ENCODE peak calls at places on chromosomes 4 and X, in five cellular contexts. Y, C, S, A and G are unnamed samples.

GRCh38 chr4:33722800-33723511 is 2521.4 kb downstream of the ARAP2 start:
- DNase-seq in Y (no peak), A (no peak), C (peak; percentile 64), S (no peak), G (peak; percentile 62)

GRCh38 chr4:174056959-174057358 is 226.5 kb downstream of the FBXO8 start:
- DNase-seq in A (peak; percentile 1), Y (no peak), C (no peak), S (no peak), G (no peak)

GRCh38 chr4:3821580-3822229 is 55.5 kb downstream of the ADRA2C start:
- DNase-seq in A (no peak), Y (no peak), C (peak; percentile 16), S (no peak), G (no peak)

GRCh38 chr4:100823066-100823992 is 305.5 kb upstream of the EMCN start:
- DNase-seq in S (no peak), C (peak; percentile 7), A (no peak), Y (no peak), G (peak; percentile 76)

GRCh38 chr4:119676101-119676500 is 47.5 kb upstream of the PDE5A start:
- DNase-seq in Y (no peak), S (no peak), C (no peak), A (no peak), G (no peak)

GRCh38 chrX:72492499-72492898 is 80.1 kb downstream of the HDAC8 start:
- DNase-seq in S (no peak), C (no peak), Y (no peak), A (peak; percentile 15), G (no peak)

GRCh38 chrX:154717824-154718223 is 33.1 kb downstream of the GAB3 start:
- DNase-seq in C (no peak), S (no peak), Y (no peak), A (peak; percentile 52), G (peak; percentile 84)

GRCh38 chr4:81164623-81165416 is 50.2 kb downstream of the PRKG2 start:
- DNase-seq in C (peak; percentile 88), Y (no peak), A (no peak), S (peak; percentile 42), G (peak; percentile 39)

GRCh38 chrX:23127586-23127985 is 127.8 kb downstream of the DDX53 start:
- DNase-seq in S (no peak), C (no peak), Y (no peak), A (no peak), G (no peak)

GRCh38 chr4:55866973-55867574 is 13.6 kb downstream of the EXOC1 start:
- DNase-seq in Y (peak; percentile 78), A (peak; percentile 74), S (peak; percentile 73), C (peak; percentile 80), G (peak; percentile 73)

GRCh38 chrX:63186137-63186536 is 165.0 kb downstream of the SPIN4 start:
- DNase-seq in Y (no peak), C (no peak), A (no peak), S (no peak), G (no peak)

GRCh38 chr4:47334597-47335185 is 128.8 kb downstream of the COMMD8 start:
- DNase-seq in A (no peak), C (peak; percentile 1), S (peak; percentile 3), Y (no peak), G (peak; percentile 11)

GRCh38 chr4:103994059-103994458 is 274.3 kb upstream of the TACR3 start:
- DNase-seq in C (no peak), Y (no peak), S (no peak), A (no peak), G (peak; percentile 1)

GRCh38 chrX:51494409-51494808 is 2.0 kb downstream of the NUDT11 start:
- DNase-seq in C (peak; percentile 8), A (peak; percentile 25), S (no peak), Y (peak; percentile 7), G (peak; percentile 19)
- H2AFZ ChIP-seq in C (no peak overlapping the region), A (no peak overlapping the region), S (no peak overlapping the region), Y (no peak overlapping the region), G (no peak overlapping the region)

DNA sequence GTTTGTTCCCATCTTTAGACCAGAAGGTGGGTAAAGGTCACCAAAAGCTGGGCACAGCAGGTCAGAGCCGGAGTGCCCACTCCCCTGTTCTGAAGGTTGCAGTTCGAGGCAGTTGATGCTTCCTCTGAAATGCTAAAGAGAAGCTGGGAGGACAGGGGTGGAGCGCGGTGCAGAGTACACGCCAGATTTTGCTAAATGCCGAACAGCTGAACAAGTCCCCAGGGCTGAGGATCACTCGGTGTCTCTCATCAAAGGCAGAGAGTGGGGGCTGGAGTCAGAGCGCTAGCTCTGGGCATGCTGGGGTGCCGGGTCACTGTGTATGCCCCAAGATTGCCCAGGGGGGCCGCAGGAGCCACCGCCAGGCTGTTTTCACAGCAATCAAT is 197.0 kb downstream of the BCOR start:
- DNase-seq in S (no peak), Y (no peak), A (no peak), C (peak; percentile 30), G (no peak)
- H2AFZ ChIP-seq in S (no peak overlapping the region), Y (no peak overlapping the region), A (no peak overlapping the region), C (peak overlapping the region; percentile 29), G (no peak overlapping the region)

GRCh38 chr4:158133551-158133950 is 39.3 kb downstream of the GASK1B start:
- DNase-seq in A (peak; percentile 20), S (no peak), C (no peak), Y (no peak), G (no peak)

GRCh38 chr4:158134257-158134656 is 38.6 kb downstream of the GASK1B start:
- DNase-seq in S (no peak), C (no peak), Y (no peak), A (no peak), G (no peak)

GRCh38 chr4:158139086-158139485 is 33.7 kb downstream of the GASK1B start:
- DNase-seq in Y (no peak), A (no peak), S (peak; percentile 20), C (no peak), G (no peak)
- H2AFZ ChIP-seq in Y (no peak overlapping the region), A (no peak overlapping the region), S (no peak overlapping the region), C (no peak overlapping the region), G (no peak overlapping the region)

GRCh38 chr4:185993328-185993973 is 75.5 kb upstream of the TLR3 start:
- DNase-seq in A (no peak), Y (peak; percentile 47), C (no peak), S (no peak), G (no peak)

GRCh38 chr4:185992585-185992984 is 76.4 kb upstream of the TLR3 start:
- DNase-seq in C (no peak), Y (no peak), S (no peak), A (no peak), G (no peak)

GRCh38 chr4:185991750-185992149 is 77.2 kb upstream of the TLR3 start:
- DNase-seq in S (no peak), Y (no peak), A (no peak), C (no peak), G (no peak)

DNA sequence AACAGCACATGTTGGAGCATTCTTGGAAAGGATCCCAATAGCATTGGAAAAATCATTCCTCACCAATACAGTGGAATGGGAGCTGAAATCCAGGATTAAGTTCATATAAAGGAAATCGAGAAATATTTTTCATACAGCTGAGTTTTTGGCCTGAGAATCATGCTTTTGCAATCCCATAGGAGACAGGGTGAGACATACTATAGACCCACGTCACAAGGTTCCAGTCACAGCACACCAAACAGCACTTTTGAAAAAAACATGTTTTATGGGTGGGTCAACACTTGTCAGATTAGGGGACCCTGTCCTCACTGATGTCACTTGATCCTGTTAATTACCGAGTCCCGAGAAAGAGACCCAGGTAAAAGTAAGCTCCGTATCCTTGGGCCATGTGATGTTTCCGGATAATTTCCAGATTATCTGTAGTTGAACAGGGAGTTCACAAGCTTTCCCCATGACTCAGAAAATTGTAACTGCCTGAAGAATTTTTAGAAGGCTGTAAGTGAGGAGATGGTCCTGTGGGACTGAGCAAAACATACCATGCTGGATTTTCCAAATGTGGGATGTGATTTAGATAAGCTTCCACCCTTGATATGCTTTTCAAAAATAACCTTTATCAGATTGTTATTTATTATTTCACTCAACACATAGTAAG is 80.9 kb upstream of the TLR3 start:
- DNase-seq in C (peak; percentile 9), A (no peak), Y (no peak), S (no peak), G (peak; percentile 25)
- H2AFZ ChIP-seq in C (no peak overlapping the region), A (no peak overlapping the region), Y (no peak overlapping the region), S (no peak overlapping the region), G (no peak overlapping the region)

GRCh38 chrX:138504254-138504653 is 207.3 kb downstream of the FGF13 start:
- DNase-seq in Y (no peak), C (no peak), S (no peak), A (no peak), G (no peak)
- H2AFZ ChIP-seq in Y (no peak overlapping the region), C (no peak overlapping the region), S (no peak overlapping the region), A (no peak overlapping the region), G (no peak overlapping the region)

GRCh38 chrX:5829469-5829868 is 399.2 kb downstream of the NLGN4X start:
- DNase-seq in Y (no peak), S (no peak), A (no peak), C (no peak), G (no peak)

GRCh38 chrX:5829060-5829459 is 399.6 kb downstream of the NLGN4X start:
- DNase-seq in A (no peak), C (no peak), Y (no peak), S (no peak), G (no peak)

GRCh38 chrX:5823861-5824260 is 404.8 kb downstream of the NLGN4X start:
- DNase-seq in S (no peak), Y (no peak), C (no peak), A (no peak), G (no peak)
- H2AFZ ChIP-seq in S (no peak overlapping the region), Y (no peak overlapping the region), C (no peak overlapping the region), A (no peak overlapping the region), G (no peak overlapping the region)